ENCODE peak calls at places on chromosomes 7 and 10, in five cellular contexts. V, N, Z, A and L are unnamed samples.

GRCh38 chr7:24216576-24217116 is 67.3 kb upstream of the NPY start:
- DNase-seq in V (peak), N (peak), Z (no peak), A (no peak), L (no peak)

GRCh38 chr10:124449170-124450009 is 445 bp downstream of the NKX1-2 start:
- DNase-seq in V (no peak), N (no peak), Z (no peak), A (no peak), L (no peak)

GRCh38 chr10:126500866-126501265 is 112.6 kb upstream of the ADAM12 start:
- DNase-seq in V (peak), N (peak), Z (no peak), A (no peak), L (no peak)

GRCh38 chr7:29140873-29141468 is 5.4 kb downstream of the CPVL start:
- DNase-seq in V (no peak), N (no peak), Z (no peak), A (no peak), L (no peak)

GRCh38 chr7:44309271-44310091 is 15.9 kb downstream of the CAMK2B start:
- DNase-seq in V (peak), N (peak), Z (peak), A (no peak), L (no peak)

GRCh38 chr10:75398238-75398629 is 3.3 kb downstream of the ZNF503 start:
- DNase-seq in V (peak), N (no peak), Z (no peak), A (no peak), L (no peak)

GRCh38 chr10:119418401-119418800 is 124.1 kb downstream of the RGS10 start:
- DNase-seq in V (no peak), N (no peak), Z (no peak), A (no peak), L (no peak)

GRCh38 chr10:5948999-5949759 is 28.2 kb downstream of the IL15RA start:
- DNase-seq in V (peak), N (peak), Z (no peak), A (peak), L (peak)

GRCh38 chr10:60417898-60418297 is 28.2 kb upstream of the ANK3 start:
- DNase-seq in V (no peak), N (no peak), Z (no peak), A (no peak), L (no peak)

GRCh38 chr7:108376206-108376605 is 80.0 kb downstream of the NRCAM start:
- DNase-seq in V (no peak), N (no peak), Z (no peak), A (no peak), L (no peak)

GRCh38 chr10:71213761-71214440 is 1.5 kb downstream of the UNC5B start:
- DNase-seq in V (peak), N (peak), Z (no peak), A (peak), L (no peak)

GRCh38 chr7:145868935-145869334 is 247.7 kb upstream of the CNTNAP2 start:
- DNase-seq in V (no peak), N (no peak), Z (no peak), A (no peak), L (no peak)

GRCh38 chr10:99661370-99661749 is 2.1 kb downstream of the ENTPD7 start:
- DNase-seq in V (peak), N (peak), Z (no peak), A (peak), L (no peak)

GRCh38 chr7:25545125-25546008 is 317.1 kb upstream of the NPVF start:
- DNase-seq in V (no peak), N (no peak), Z (no peak), A (no peak), L (no peak)
- TF ChIP-seq CTCF in V (no peak), N (no peak), Z (no peak), A (no peak), L (no peak)

DNA sequence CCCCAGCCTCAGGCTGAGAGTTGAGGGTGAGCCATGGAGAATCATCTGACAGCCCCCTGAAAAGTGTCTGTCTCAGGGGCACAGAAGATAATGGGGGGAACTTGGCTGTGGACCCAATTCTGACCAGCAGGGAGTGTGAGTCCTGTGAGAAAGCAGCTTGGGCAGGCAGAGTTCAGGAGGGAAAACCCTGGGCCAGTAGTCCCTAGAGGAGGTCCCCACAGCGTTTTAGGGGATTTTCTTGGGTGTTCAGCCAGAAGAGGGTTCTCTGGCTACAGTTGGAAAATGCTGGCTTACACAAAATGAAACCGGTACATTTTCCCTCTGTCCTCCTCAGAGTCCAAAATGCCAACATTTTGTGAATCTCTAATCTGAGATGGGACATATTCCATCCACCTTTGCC is 35.8 kb upstream of the TRIM8 start:
- DNase-seq in V (no peak), N (no peak), Z (no peak), A (no peak), L (no peak)
- TF ChIP-seq CTCF in V (no peak), N (no peak), Z (no peak), A (no peak), L (no peak)

GRCh38 chr10:44033008-44033407 is 351.9 kb downstream of the CXCL12 start:
- DNase-seq in V (peak), N (peak), Z (no peak), A (no peak), L (no peak)

GRCh38 chr10:44032216-44032615 is 352.7 kb downstream of the CXCL12 start:
- DNase-seq in V (no peak), N (no peak), Z (no peak), A (no peak), L (no peak)

GRCh38 chr10:44030681-44031080 is 354.2 kb downstream of the CXCL12 start:
- DNase-seq in V (no peak), N (peak), Z (no peak), A (no peak), L (no peak)

GRCh38 chr10:44028384-44029137 is 356.3 kb downstream of the CXCL12 start:
- DNase-seq in V (no peak), N (no peak), Z (no peak), A (no peak), L (no peak)

GRCh38 chr10:44030132-44030531 is 354.8 kb downstream of the CXCL12 start:
- DNase-seq in V (no peak), N (no peak), Z (no peak), A (no peak), L (no peak)
- TF ChIP-seq CTCF in V (peak), N (no peak), Z (no peak), A (no peak), L (no peak)

GRCh38 chr7:104548861-104549260 is 220.5 kb downstream of the LHFPL3 start:
- DNase-seq in V (no peak), N (no peak), Z (no peak), A (no peak), L (no peak)
- TF ChIP-seq CTCF in V (no peak), N (no peak), Z (no peak), A (no peak), L (peak)

GRCh38 chr7:112587504-112587903 is 106.7 kb downstream of the LSMEM1 start:
- DNase-seq in V (no peak), N (no peak), Z (no peak), A (no peak), L (no peak)
- TF ChIP-seq CTCF in V (no peak), N (no peak), Z (no peak), A (no peak), L (no peak)